ENCODE peak calls at places on chromosome 16, in five cellular contexts. O, V, U, I and X are unnamed samples.

GRCh38 chr16:4364196-4365013 is 7.2 kb upstream of the VASN start:
- DNase-seq in O (no peak), V (no peak), U (no peak), I (no peak), X (no peak)

GRCh38 chr16:8346291-8346690 is 244.0 kb downstream of the TMEM114 start:
- DNase-seq in O (no peak), V (no peak), U (no peak), I (no peak), X (peak; percentile 57)

GRCh38 chr16:2737238-2737605 is 15.2 kb upstream of the SRRM2 start:
- DNase-seq in O (no peak), V (no peak), U (no peak), I (no peak), X (no peak)

GRCh38 chr16:77585379-77585778 is 136.9 kb upstream of the NUDT7 start:
- DNase-seq in O (no peak), V (no peak), U (no peak), I (no peak), X (peak; percentile 20)

GRCh38 chr16:27310576-27311448 is 3.0 kb upstream of the IL4R start:
- DNase-seq in O (no peak), V (no peak), U (no peak), I (no peak), X (no peak)

GRCh38 chr16:23009075-23009474 is 140.2 kb downstream of the USP31 start:
- DNase-seq in O (no peak), V (no peak), U (no peak), I (no peak), X (no peak)

GRCh38 chr16:2500937-2501750 is 12.6 kb upstream of the ATP6V0C start:
- DNase-seq in O (peak; percentile 93), V (peak; percentile 77), U (no peak), I (peak; percentile 82), X (peak; percentile 84)

GRCh38 chr16:4110065-4110464 is 6.2 kb downstream of the ADCY9 start:
- DNase-seq in O (no peak), V (no peak), U (no peak), I (no peak), X (no peak)

GRCh38 chr16:28865722-28866453 is 2.2 kb downstream of the SH2B1 start:
- DNase-seq in O (no peak), V (no peak), U (no peak), I (no peak), X (no peak)

GRCh38 chr16:86379505-86379846 is 130.9 kb upstream of the FOXF1 start:
- DNase-seq in O (no peak), V (no peak), U (no peak), I (no peak), X (no peak)

GRCh38 chr16:8694795-8695194 is 20.4 kb downstream of the ABAT start:
- DNase-seq in O (no peak), V (no peak), U (no peak), I (no peak), X (no peak)

GRCh38 chr16:71474864-71475263 is 12.8 kb upstream of the ZNF23 start:
- DNase-seq in O (no peak), V (no peak), U (peak; percentile 90), I (no peak), X (no peak)

DNA sequence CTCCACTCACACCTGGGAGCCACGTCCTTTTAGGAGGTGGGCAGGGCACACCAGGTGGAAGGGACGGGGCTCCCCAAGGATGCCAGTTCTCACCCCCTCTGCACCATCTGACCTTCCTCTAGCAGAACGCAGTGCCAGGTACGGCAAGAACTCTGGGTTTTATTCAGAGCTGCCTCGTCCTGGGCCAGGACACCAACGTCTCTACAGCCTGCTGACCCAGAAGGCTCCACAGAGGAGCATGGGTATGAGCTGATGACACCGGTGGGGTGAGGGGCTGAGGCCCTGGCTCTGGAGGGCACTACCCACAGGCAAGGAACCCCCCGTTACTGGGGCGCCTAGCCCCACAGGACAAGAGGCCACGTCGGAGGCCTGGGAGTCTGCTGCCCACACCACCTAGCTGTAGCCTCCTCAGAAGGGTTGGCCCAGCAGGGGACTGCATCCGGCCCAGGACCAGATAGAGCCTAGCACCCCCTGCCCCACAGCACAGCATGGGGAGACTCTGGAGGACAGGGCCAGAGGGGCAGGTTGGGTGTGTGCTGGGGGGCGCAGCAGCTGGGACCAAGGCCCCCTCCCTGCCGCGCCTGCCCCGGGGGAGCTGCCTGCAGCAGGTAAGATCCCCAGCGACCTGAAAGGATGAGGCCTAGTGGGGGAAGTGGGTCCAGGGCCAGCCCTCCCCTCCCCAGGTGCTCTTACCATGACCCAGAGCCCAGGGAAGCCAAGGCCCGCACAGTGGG is 13.9 kb downstream of the BCAR1 start:
- DNase-seq in O (no peak), V (no peak), U (no peak), I (no peak), X (no peak)
- TF ChIP-seq MAX in O (no peak), V (no peak), U (no peak), I (no peak), X (no peak)

GRCh38 chr16:19913306-19913717 is 28.7 kb upstream of the GPRC5B start:
- DNase-seq in O (no peak), V (no peak), U (no peak), I (no peak), X (no peak)
- TF ChIP-seq MAX in O (no peak), V (no peak), U (no peak), I (no peak), X (no peak)

DNA sequence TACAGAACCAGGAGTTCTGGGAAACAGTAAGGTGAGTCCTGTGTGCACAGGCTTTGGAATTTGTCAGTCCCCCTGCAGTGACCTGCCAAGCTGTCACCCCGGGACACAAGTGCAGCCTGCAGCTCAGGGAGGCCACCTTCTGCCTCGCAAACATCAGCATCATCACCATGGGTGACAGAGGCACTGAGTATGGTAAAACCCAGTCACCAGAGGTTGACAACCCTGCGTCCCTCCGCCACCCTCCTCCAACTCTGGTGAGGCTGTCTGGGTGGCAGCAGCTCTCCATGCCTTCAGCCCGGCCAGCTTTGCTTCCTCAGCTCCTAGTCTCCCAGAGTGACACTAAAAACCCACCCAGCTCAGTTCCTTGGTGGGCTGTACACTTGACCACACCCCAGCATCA is 221.0 kb downstream of the CPPED1 start:
- DNase-seq in O (no peak), V (no peak), U (no peak), I (no peak), X (no peak)
- TF ChIP-seq MAX in O (no peak), V (no peak), U (no peak), I (no peak), X (no peak)

GRCh38 chr16:46866286-46866685 is 17.9 kb upstream of the GPT2 start:
- DNase-seq in O (no peak), V (no peak), U (no peak), I (no peak), X (no peak)

GRCh38 chr16:46859719-46860152 is 24.4 kb upstream of the GPT2 start:
- DNase-seq in O (no peak), V (no peak), U (peak; percentile 83), I (peak; percentile 80), X (peak; percentile 64)

GRCh38 chr16:46858151-46858550 is 26.0 kb upstream of the GPT2 start:
- DNase-seq in O (no peak), V (no peak), U (no peak), I (no peak), X (no peak)

GRCh38 chr16:46857261-46857962 is 26.4 kb upstream of the C16orf87 start:
- DNase-seq in O (no peak), V (no peak), U (peak; percentile 26), I (peak; percentile 55), X (peak; percentile 55)

DNA sequence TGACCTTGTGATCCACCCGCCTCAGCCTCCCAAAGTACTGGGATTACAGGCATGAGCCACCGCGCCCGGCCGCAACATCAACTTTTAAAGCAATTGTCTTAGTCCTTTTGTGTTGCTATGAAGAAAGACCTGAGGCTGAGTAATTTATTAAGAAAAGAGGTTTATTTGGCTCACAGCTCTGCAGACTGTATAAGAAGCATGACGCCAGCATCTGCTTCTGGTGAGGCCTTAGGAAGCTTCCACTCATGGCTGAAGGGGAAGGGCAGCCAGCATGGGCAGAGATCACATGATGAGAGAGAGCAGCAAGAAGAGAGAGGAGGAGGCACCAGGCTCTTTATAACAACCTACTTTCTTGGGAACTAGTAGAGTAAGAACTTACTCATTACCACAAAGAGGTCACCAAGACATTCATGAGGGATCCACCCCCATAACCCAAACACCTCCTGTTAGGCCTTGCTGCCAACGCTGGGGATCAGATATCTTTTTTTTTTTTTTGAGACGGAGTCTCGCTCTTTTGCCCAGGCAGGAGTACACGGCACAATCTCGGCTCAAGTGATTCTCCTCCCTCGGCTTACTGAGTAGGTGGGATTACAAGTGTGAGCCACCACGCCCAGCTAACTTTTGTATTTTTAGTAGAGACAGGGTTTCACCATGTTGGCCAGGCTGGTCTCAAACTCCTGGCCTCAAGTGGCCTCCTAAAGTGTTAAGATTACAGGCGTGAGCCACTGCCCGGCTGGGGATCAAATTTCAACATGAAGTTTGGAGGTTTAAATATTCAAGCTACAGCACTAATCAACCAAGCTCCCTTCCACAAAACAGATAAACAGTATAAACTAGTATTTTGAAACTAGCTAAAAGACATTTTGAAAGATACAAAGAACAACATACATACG is 21.4 kb upstream of the GPT2 start:
- DNase-seq in O (no peak), V (no peak), U (no peak), I (no peak), X (peak; percentile 42)
- TF ChIP-seq MAX in O (no peak), V (no peak), U (no peak), I (no peak), X (no peak)

GRCh38 chr16:89375021-89375420 is 115.3 kb downstream of the ANKRD11 start:
- DNase-seq in O (no peak), V (no peak), U (no peak), I (no peak), X (no peak)
- TF ChIP-seq MAX in O (no peak), V (no peak), U (no peak), I (no peak), X (no peak)

GRCh38 chr16:6880263-6880662 is 452.4 kb upstream of the RBFOX1 start:
- DNase-seq in O (no peak), V (no peak), U (no peak), I (no peak), X (no peak)
- TF ChIP-seq MAX in O (no peak), V (no peak), U (no peak), I (no peak), X (no peak)

GRCh38 chr16:80990577-80990976 is 16.1 kb downstream of the CMC2 start:
- DNase-seq in O (no peak), V (no peak), U (no peak), I (no peak), X (no peak)

GRCh38 chr16:80988756-80989155 is 17.9 kb downstream of the CMC2 start:
- DNase-seq in O (no peak), V (no peak), U (no peak), I (no peak), X (no peak)

GRCh38 chr16:80990978-80991377 is 15.7 kb downstream of the CMC2 start:
- DNase-seq in O (no peak), V (no peak), U (no peak), I (no peak), X (no peak)

GRCh38 chr16:80991792-80992430 is 14.8 kb downstream of the CMC2 start:
- DNase-seq in O (no peak), V (no peak), U (no peak), I (no peak), X (no peak)

DNA sequence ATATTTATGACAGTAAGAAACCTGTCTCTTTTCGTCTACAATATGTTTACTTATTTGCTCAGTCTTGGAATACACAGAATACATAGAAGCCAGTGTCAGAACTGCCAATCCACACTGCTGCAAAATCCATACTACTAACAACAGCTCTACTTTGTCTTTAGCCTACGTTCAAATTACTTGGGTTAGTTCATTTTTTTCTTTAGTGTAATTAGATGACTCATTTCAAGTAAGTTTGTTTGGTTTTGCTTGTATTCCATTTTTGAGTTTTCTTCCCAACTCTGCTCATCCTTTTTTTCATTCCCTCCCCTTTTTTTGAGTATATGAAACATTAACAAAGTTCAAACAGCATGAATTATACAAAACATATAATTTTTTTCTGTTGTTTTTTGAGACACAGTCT is 16.9 kb downstream of the CMC2 start:
- DNase-seq in O (no peak), V (no peak), U (no peak), I (no peak), X (no peak)
- TF ChIP-seq MAX in O (no peak), V (no peak), U (no peak), I (no peak), X (no peak)